ENCODE peak calls at places on chromosomes 11 and 22, in six cellular contexts. One of them, this sample, is unnamed.

GRCh38 chr11:95149659-95150294 is 60.1 kb downstream of the ENDOD1 start:
- ATAC-seq in K562: no peak
- ATAC-seq in HepG2: peak; percentile 90
- ATAC-seq in A549: no peak
- ATAC-seq in GM12878: no peak
- ATAC-seq in upper lobe of left lung: no peak
- ATAC-seq in this sample: peak; percentile 24

GRCh38 chr11:128968916-128969315 is 26.2 kb upstream of the TP53AIP1 start:
- ATAC-seq in HepG2: peak; percentile 63
- ATAC-seq in upper lobe of left lung: no peak
- ATAC-seq in GM12878: peak; percentile 34
- ATAC-seq in A549: peak; percentile 64
- ATAC-seq in K562: peak; percentile 33
- ATAC-seq in this sample: no peak

GRCh38 chr11:83583953-83584352 is 297.8 kb upstream of the CCDC90B start:
- ATAC-seq in upper lobe of left lung: no peak
- ATAC-seq in GM12878: peak; percentile 98
- ATAC-seq in K562: no peak
- ATAC-seq in A549: peak; percentile 32
- ATAC-seq in HepG2: no peak
- ATAC-seq in this sample: no peak

GRCh38 chr11:119585038-119585666 is 143.8 kb downstream of the NECTIN1 start:
- ATAC-seq in A549: peak; percentile 51
- ATAC-seq in HepG2: peak; percentile 74
- ATAC-seq in K562: no peak
- ATAC-seq in upper lobe of left lung: peak; percentile 34
- ATAC-seq in GM12878: no peak
- ATAC-seq in this sample: peak; percentile 31

GRCh38 chr11:126140932-126141291 is 70.5 kb downstream of the RPUSD4 start:
- ATAC-seq in A549: no peak
- ATAC-seq in GM12878: no peak
- ATAC-seq in HepG2: no peak
- ATAC-seq in upper lobe of left lung: peak; percentile 48
- ATAC-seq in K562: no peak
- ATAC-seq in this sample: peak; percentile 29

GRCh38 chr11:5204787-5205186 is 4.3 kb upstream of the OR51V1 start:
- ATAC-seq in A549: peak; percentile 98
- ATAC-seq in K562: peak; percentile 96
- ATAC-seq in HepG2: peak; percentile 73
- ATAC-seq in GM12878: peak; percentile 87
- ATAC-seq in upper lobe of left lung: peak; percentile 56
- ATAC-seq in this sample: no peak

GRCh38 chr11:132337819-132338416 is 967.5 kb downstream of the NTM start:
- ATAC-seq in HepG2: no peak
- ATAC-seq in upper lobe of left lung: no peak
- ATAC-seq in K562: no peak
- ATAC-seq in A549: no peak
- ATAC-seq in GM12878: peak; percentile 61
- ATAC-seq in this sample: no peak

GRCh38 chr22:41288245-41288946 is 2.4 kb upstream of the RANGAP1 start:
- ATAC-seq in A549: peak; percentile 50
- ATAC-seq in upper lobe of left lung: no peak
- ATAC-seq in HepG2: peak; percentile 62
- ATAC-seq in GM12878: no peak
- ATAC-seq in K562: no peak
- ATAC-seq in this sample: no peak

GRCh38 chr11:111735262-111736116 is 30.7 kb downstream of the PPP2R1B start:
- ATAC-seq in K562: peak; percentile 15
- ATAC-seq in HepG2: no peak
- ATAC-seq in upper lobe of left lung: peak; percentile 83
- ATAC-seq in A549: peak; percentile 49
- ATAC-seq in GM12878: no peak
- ATAC-seq in this sample: peak; percentile 84

GRCh38 chr11:60528934-60529333 is 13.7 kb downstream of the MS4A13 start:
- ATAC-seq in upper lobe of left lung: peak; percentile 59
- ATAC-seq in A549: no peak
- ATAC-seq in HepG2: no peak
- ATAC-seq in GM12878: peak; percentile 95
- ATAC-seq in K562: no peak
- ATAC-seq in this sample: no peak

GRCh38 chr11:126186708-126187481 is 24.6 kb downstream of the RPUSD4 start:
- ATAC-seq in HepG2: peak; percentile 82
- ATAC-seq in GM12878: no peak
- ATAC-seq in A549: peak; percentile 60
- ATAC-seq in upper lobe of left lung: no peak
- ATAC-seq in K562: no peak
- ATAC-seq in this sample: no peak

GRCh38 chr22:29004647-29005371 is 56.8 kb downstream of the C22orf31 start:
- ATAC-seq in A549: no peak
- ATAC-seq in HepG2: peak; percentile 93
- ATAC-seq in upper lobe of left lung: peak; percentile 49
- ATAC-seq in GM12878: peak; percentile 44
- ATAC-seq in K562: no peak
- ATAC-seq in this sample: peak; percentile 68

GRCh38 chr22:30205281-30206115 is 41.1 kb downstream of the LIF start:
- ATAC-seq in K562: peak; percentile 53
- ATAC-seq in upper lobe of left lung: peak; percentile 58
- ATAC-seq in A549: peak; percentile 74
- ATAC-seq in HepG2: no peak
- ATAC-seq in GM12878: no peak
- ATAC-seq in this sample: peak; percentile 67

GRCh38 chr11:61577383-61578118 is 3.3 kb downstream of the SYT7 start:
- ATAC-seq in A549: peak; percentile 5
- ATAC-seq in upper lobe of left lung: no peak
- ATAC-seq in K562: peak; percentile 67
- ATAC-seq in GM12878: no peak
- ATAC-seq in HepG2: peak; percentile 90
- ATAC-seq in this sample: no peak

GRCh38 chr11:83809274-83809673 is 523.1 kb upstream of the CCDC90B start:
- ATAC-seq in HepG2: no peak
- ATAC-seq in upper lobe of left lung: no peak
- ATAC-seq in GM12878: no peak
- ATAC-seq in K562: no peak
- ATAC-seq in A549: no peak
- ATAC-seq in this sample: no peak

GRCh38 chr11:10221342-10221741 is 72.7 kb downstream of the SBF2 start:
- ATAC-seq in GM12878: no peak
- ATAC-seq in A549: no peak
- ATAC-seq in K562: no peak
- ATAC-seq in upper lobe of left lung: no peak
- ATAC-seq in HepG2: no peak
- ATAC-seq in this sample: no peak

GRCh38 chr11:11620251-11620965 is 1.4 kb downstream of the GALNT18 start:
- ATAC-seq in HepG2: no peak
- ATAC-seq in K562: no peak
- ATAC-seq in upper lobe of left lung: peak; percentile 47
- ATAC-seq in A549: peak; percentile 75
- ATAC-seq in GM12878: peak; percentile 42
- ATAC-seq in this sample: peak; percentile 37

GRCh38 chr11:97254790-97255189 is 865.0 kb downstream of the JRKL start:
- ATAC-seq in K562: no peak
- ATAC-seq in upper lobe of left lung: no peak
- ATAC-seq in GM12878: no peak
- ATAC-seq in A549: no peak
- ATAC-seq in HepG2: no peak
- ATAC-seq in this sample: no peak

GRCh38 chr11:13944801-13945505 is 17.6 kb upstream of the SPON1 start:
- ATAC-seq in upper lobe of left lung: no peak
- ATAC-seq in GM12878: no peak
- ATAC-seq in K562: no peak
- ATAC-seq in A549: no peak
- ATAC-seq in HepG2: no peak
- ATAC-seq in this sample: no peak

GRCh38 chr11:58958500-58958899 is 19.2 kb downstream of the GLYATL1 start:
- ATAC-seq in HepG2: peak; percentile 41
- ATAC-seq in GM12878: peak; percentile 92
- ATAC-seq in upper lobe of left lung: peak; percentile 48
- ATAC-seq in K562: peak; percentile 87
- ATAC-seq in A549: peak; percentile 55
- ATAC-seq in this sample: no peak

GRCh38 chr22:50061824-50062355 is 3.8 kb upstream of the TTLL8 start:
- ATAC-seq in A549: no peak
- ATAC-seq in K562: no peak
- ATAC-seq in GM12878: no peak
- ATAC-seq in HepG2: no peak
- ATAC-seq in upper lobe of left lung: no peak
- ATAC-seq in this sample: no peak

GRCh38 chr22:27220349-27220748 is 563.0 kb downstream of the MIAT start:
- ATAC-seq in A549: no peak
- ATAC-seq in GM12878: no peak
- ATAC-seq in upper lobe of left lung: peak; percentile 49
- ATAC-seq in K562: no peak
- ATAC-seq in HepG2: no peak
- ATAC-seq in this sample: peak; percentile 64

GRCh38 chr11:116334596-116334995 is 438.2 kb downstream of the BUD13 start:
- ATAC-seq in GM12878: no peak
- ATAC-seq in HepG2: no peak
- ATAC-seq in upper lobe of left lung: no peak
- ATAC-seq in K562: no peak
- ATAC-seq in A549: no peak
- ATAC-seq in this sample: no peak

GRCh38 chr22:40484906-40485660 is 114.7 kb downstream of the SGSM3 start:
- ATAC-seq in upper lobe of left lung: peak; percentile 16
- ATAC-seq in GM12878: no peak
- ATAC-seq in K562: no peak
- ATAC-seq in HepG2: no peak
- ATAC-seq in A549: no peak
- ATAC-seq in this sample: no peak

GRCh38 chr11:65452806-65453490 is 30.4 kb downstream of the NEAT1 start:
- ATAC-seq in GM12878: no peak
- ATAC-seq in HepG2: no peak
- ATAC-seq in upper lobe of left lung: peak; percentile 60
- ATAC-seq in A549: peak; percentile 0
- ATAC-seq in K562: no peak
- ATAC-seq in this sample: peak; percentile 71

GRCh38 chr11:21250196-21250595 is 580.8 kb downstream of the NELL1 start:
- ATAC-seq in upper lobe of left lung: no peak
- ATAC-seq in K562: no peak
- ATAC-seq in HepG2: no peak
- ATAC-seq in GM12878: no peak
- ATAC-seq in A549: no peak
- ATAC-seq in this sample: no peak

GRCh38 chr11:63549411-63549810 is 12.8 kb downstream of the PLAAT4 start:
- ATAC-seq in A549: no peak
- ATAC-seq in GM12878: no peak
- ATAC-seq in HepG2: no peak
- ATAC-seq in upper lobe of left lung: no peak
- ATAC-seq in K562: no peak
- ATAC-seq in this sample: no peak

GRCh38 chr22:40519948-40520331 is 116.6 kb downstream of the MRTFA start:
- ATAC-seq in HepG2: no peak
- ATAC-seq in K562: no peak
- ATAC-seq in A549: no peak
- ATAC-seq in upper lobe of left lung: no peak
- ATAC-seq in GM12878: no peak
- ATAC-seq in this sample: no peak

GRCh38 chr11:61702701-61703312 is 22.6 kb downstream of the DAGLA start:
- ATAC-seq in GM12878: no peak
- ATAC-seq in A549: no peak
- ATAC-seq in K562: no peak
- ATAC-seq in upper lobe of left lung: no peak
- ATAC-seq in HepG2: no peak
- ATAC-seq in this sample: no peak

GRCh38 chr22:33099593-33099992 is 41.4 kb upstream of the SYN3 start:
- ATAC-seq in upper lobe of left lung: no peak
- ATAC-seq in K562: no peak
- ATAC-seq in A549: no peak
- ATAC-seq in HepG2: no peak
- ATAC-seq in GM12878: no peak
- ATAC-seq in this sample: no peak

GRCh38 chr11:35227551-35228341 is 88.8 kb downstream of the CD44 start:
- ATAC-seq in A549: no peak
- ATAC-seq in HepG2: no peak
- ATAC-seq in GM12878: no peak
- ATAC-seq in K562: no peak
- ATAC-seq in upper lobe of left lung: peak; percentile 83
- ATAC-seq in this sample: peak; percentile 57

GRCh38 chr11:35218956-35219355 is 80.0 kb downstream of the CD44 start:
- ATAC-seq in K562: no peak
- ATAC-seq in A549: no peak
- ATAC-seq in HepG2: no peak
- ATAC-seq in GM12878: no peak
- ATAC-seq in upper lobe of left lung: no peak
- ATAC-seq in this sample: peak; percentile 30

GRCh38 chr11:35223429-35223828 is 84.5 kb downstream of the CD44 start:
- ATAC-seq in HepG2: no peak
- ATAC-seq in A549: no peak
- ATAC-seq in GM12878: no peak
- ATAC-seq in K562: no peak
- ATAC-seq in upper lobe of left lung: peak; percentile 50
- ATAC-seq in this sample: peak; percentile 27
- TF ChIP-seq EP300 in HepG2: no peak
- TF ChIP-seq EP300 in A549: no peak
- TF ChIP-seq EP300 in GM12878: no peak
- TF ChIP-seq EP300 in K562: no peak
- TF ChIP-seq EP300 in upper lobe of left lung: no peak
- TF ChIP-seq EP300 in this sample: no peak

GRCh38 chr11:16804104-16804947 is 65.9 kb downstream of the C11orf58 start:
- ATAC-seq in GM12878: no peak
- ATAC-seq in A549: no peak
- ATAC-seq in HepG2: peak; percentile 82
- ATAC-seq in K562: no peak
- ATAC-seq in upper lobe of left lung: peak; percentile 7
- ATAC-seq in this sample: peak; percentile 35
- H3K4me3 ChIP-seq in GM12878: no peak overlapping the region
- H3K4me3 ChIP-seq in A549: no peak overlapping the region
- H3K4me3 ChIP-seq in HepG2: no peak overlapping the region
- H3K4me3 ChIP-seq in K562: no peak overlapping the region
- H3K4me3 ChIP-seq in upper lobe of left lung: no peak overlapping the region
- H3K4me3 ChIP-seq in this sample: no peak overlapping the region

DNA sequence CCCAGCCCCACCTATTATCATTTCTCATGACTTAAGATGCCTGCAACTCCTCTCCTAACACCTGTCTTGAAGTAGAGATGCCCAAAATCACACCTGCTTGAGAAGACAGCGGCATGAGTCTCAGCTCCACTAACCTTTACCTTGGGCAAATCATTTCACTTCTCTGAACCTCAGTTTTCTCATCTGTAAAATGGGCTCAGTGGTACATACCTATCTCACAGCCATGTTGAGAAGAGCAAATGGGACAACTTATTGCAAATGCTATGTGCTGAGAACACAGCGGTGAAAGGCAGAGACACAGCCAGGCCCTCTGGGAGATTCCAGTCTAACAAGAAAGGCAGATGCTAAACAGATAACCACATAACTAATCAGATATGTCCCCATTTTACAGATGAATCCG is 7.8 kb downstream of the TST start:
- ATAC-seq in A549: no peak
- ATAC-seq in GM12878: no peak
- ATAC-seq in upper lobe of left lung: no peak
- ATAC-seq in K562: no peak
- ATAC-seq in HepG2: no peak
- ATAC-seq in this sample: no peak
- H3K27ac ChIP-seq in A549: no peak overlapping the region
- H3K27ac ChIP-seq in GM12878: no peak overlapping the region
- H3K27ac ChIP-seq in upper lobe of left lung: no peak overlapping the region
- H3K27ac ChIP-seq in K562: no peak overlapping the region
- H3K27ac ChIP-seq in HepG2: no peak overlapping the region
- H3K27ac ChIP-seq in this sample: no peak overlapping the region

DNA sequence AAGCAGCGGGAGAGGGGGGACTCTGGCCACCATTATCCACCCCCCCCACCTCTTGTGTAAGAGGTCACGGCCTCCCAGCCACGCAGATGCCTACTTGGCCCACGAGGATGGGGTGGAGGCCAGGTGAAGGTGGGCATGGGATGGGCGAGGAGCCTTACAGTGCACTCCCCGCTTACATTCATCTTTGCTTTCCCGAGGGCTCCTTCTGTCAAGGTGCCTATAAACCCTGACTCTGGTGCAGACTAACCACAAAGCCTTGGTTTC is 13.1 kb downstream of the NPTXR start:
- ATAC-seq in K562: no peak
- ATAC-seq in HepG2: no peak
- ATAC-seq in upper lobe of left lung: no peak
- ATAC-seq in GM12878: no peak
- ATAC-seq in A549: peak; percentile 9
- ATAC-seq in this sample: no peak
- TF ChIP-seq EP300 in K562: no peak
- TF ChIP-seq EP300 in HepG2: no peak
- TF ChIP-seq EP300 in upper lobe of left lung: no peak
- TF ChIP-seq EP300 in GM12878: no peak
- TF ChIP-seq EP300 in A549: no peak
- TF ChIP-seq EP300 in this sample: no peak

This sample was measured in gastroesophageal sphincter.